ENCODE peak calls at places on chromosomes 3 and 15, in four cellular contexts. Y, K, G and E are unnamed samples.

GRCh38 chr15:36982441-36982840 is 117.9 kb downstream of the MEIS2 start:
- DNase-seq in Y (no peak), K (peak), G (no peak), E (no peak)

GRCh38 chr15:64387562-64388168 is at the start of gene TRIP4:
- DNase-seq in Y (peak), K (peak), G (peak), E (peak)

GRCh38 chr15:99961011-99961441 is 227.8 kb upstream of the LYSMD4 start:
- DNase-seq in Y (no peak), K (no peak), G (no peak), E (peak)

GRCh38 chr3:46065294-46065705 is 38.0 kb upstream of the XCR1 start:
- DNase-seq in Y (peak), K (no peak), G (peak), E (no peak)

GRCh38 chr15:39936187-39936586 is 2.3 kb downstream of the EIF2AK4 start:
- DNase-seq in Y (no peak), K (peak), G (no peak), E (no peak)

GRCh38 chr15:29835301-29835700 is 13.0 kb upstream of the TJP1 start:
- DNase-seq in Y (no peak), K (peak), G (no peak), E (no peak)

GRCh38 chr3:34570916-34571705 is 772.7 kb downstream of the PDCD6IP start:
- DNase-seq in Y (no peak), K (no peak), G (no peak), E (no peak)

GRCh38 chr3:64238971-64239667 is 13.9 kb upstream of the PRICKLE2 start:
- DNase-seq in Y (no peak), K (peak), G (no peak), E (peak)

GRCh38 chr3:124248471-124249028 is 256.6 kb upstream of the ROPN1 start:
- DNase-seq in Y (no peak), K (peak), G (no peak), E (peak)

GRCh38 chr3:129606522-129607390 is at the start of gene PLXND1:
- DNase-seq in Y (peak), K (peak), G (no peak), E (peak)

GRCh38 chr3:117814975-117815374 is 1105.4 kb downstream of the TUSC7 start:
- DNase-seq in Y (no peak), K (peak), G (no peak), E (peak)